ENCODE peak calls at places on chromosomes 13 and 19, in six cellular contexts. One of them, this sample, is unnamed.

GRCh38 chr13:29594310-29594709 is 1.2 kb downstream of the SLC7A1 start:
- DNase-seq in HFFc6: peak
- DNase-seq in GM04503: peak
- DNase-seq in T-helper 17 cell: peak
- DNase-seq in stimulated activated CD4-positive, alpha-beta T cell treated with anti-CD3 and anti-CD28 coated beads, Interleukin-1b, Interleukin-23, amount 100 ng/mL, for 24 hours: peak
- DNase-seq in activated T-cell treated with anti-CD3 and anti-CD28 coated beads, Interleukin-2, amount 50 U/mL, for 72 hours: peak
- DNase-seq in this sample: peak

GRCh38 chr13:41017153-41017552 is 2.0 kb downstream of the ELF1 start:
- DNase-seq in T-helper 17 cell: no peak
- DNase-seq in stimulated activated CD4-positive, alpha-beta T cell treated with anti-CD3 and anti-CD28 coated beads, Interleukin-1b, Interleukin-23, amount 100 ng/mL, for 24 hours: no peak
- DNase-seq in HFFc6: no peak
- DNase-seq in GM04503: no peak
- DNase-seq in activated T-cell treated with anti-CD3 and anti-CD28 coated beads, Interleukin-2, amount 50 U/mL, for 72 hours: peak
- DNase-seq in this sample: no peak

GRCh38 chr13:81762449-81762848 is 1421.5 kb upstream of the SPRY2 start:
- DNase-seq in T-helper 17 cell: no peak
- DNase-seq in HFFc6: no peak
- DNase-seq in GM04503: no peak
- DNase-seq in stimulated activated CD4-positive, alpha-beta T cell treated with anti-CD3 and anti-CD28 coated beads, Interleukin-1b, Interleukin-23, amount 100 ng/mL, for 24 hours: no peak
- DNase-seq in activated T-cell treated with anti-CD3 and anti-CD28 coated beads, Interleukin-2, amount 50 U/mL, for 72 hours: no peak
- DNase-seq in this sample: no peak

GRCh38 chr13:87128006-87128405 is 543.2 kb upstream of the SLITRK5 start:
- DNase-seq in GM04503: peak
- DNase-seq in stimulated activated CD4-positive, alpha-beta T cell treated with anti-CD3 and anti-CD28 coated beads, Interleukin-1b, Interleukin-23, amount 100 ng/mL, for 24 hours: no peak
- DNase-seq in activated T-cell treated with anti-CD3 and anti-CD28 coated beads, Interleukin-2, amount 50 U/mL, for 72 hours: no peak
- DNase-seq in HFFc6: no peak
- DNase-seq in T-helper 17 cell: no peak
- DNase-seq in this sample: peak

GRCh38 chr13:29501674-29502073 is 93.8 kb downstream of the SLC7A1 start:
- DNase-seq in stimulated activated CD4-positive, alpha-beta T cell treated with anti-CD3 and anti-CD28 coated beads, Interleukin-1b, Interleukin-23, amount 100 ng/mL, for 24 hours: no peak
- DNase-seq in HFFc6: no peak
- DNase-seq in T-helper 17 cell: no peak
- DNase-seq in GM04503: no peak
- DNase-seq in activated T-cell treated with anti-CD3 and anti-CD28 coated beads, Interleukin-2, amount 50 U/mL, for 72 hours: no peak
- DNase-seq in this sample: no peak

GRCh38 chr19:56976995-56977906 is 136.7 kb upstream of the PEG3 start:
- DNase-seq in T-helper 17 cell: no peak
- DNase-seq in GM04503: no peak
- DNase-seq in stimulated activated CD4-positive, alpha-beta T cell treated with anti-CD3 and anti-CD28 coated beads, Interleukin-1b, Interleukin-23, amount 100 ng/mL, for 24 hours: no peak
- DNase-seq in HFFc6: no peak
- DNase-seq in activated T-cell treated with anti-CD3 and anti-CD28 coated beads, Interleukin-2, amount 50 U/mL, for 72 hours: no peak
- DNase-seq in this sample: no peak

GRCh38 chr19:17761148-17761547 is 9.9 kb downstream of the FCHO1 start:
- DNase-seq in activated T-cell treated with anti-CD3 and anti-CD28 coated beads, Interleukin-2, amount 50 U/mL, for 72 hours: no peak
- DNase-seq in T-helper 17 cell: no peak
- DNase-seq in HFFc6: no peak
- DNase-seq in GM04503: no peak
- DNase-seq in stimulated activated CD4-positive, alpha-beta T cell treated with anti-CD3 and anti-CD28 coated beads, Interleukin-1b, Interleukin-23, amount 100 ng/mL, for 24 hours: no peak
- DNase-seq in this sample: no peak

GRCh38 chr13:65985632-65986031 is 1244.5 kb downstream of the PCDH9 start:
- DNase-seq in GM04503: no peak
- DNase-seq in activated T-cell treated with anti-CD3 and anti-CD28 coated beads, Interleukin-2, amount 50 U/mL, for 72 hours: no peak
- DNase-seq in T-helper 17 cell: no peak
- DNase-seq in stimulated activated CD4-positive, alpha-beta T cell treated with anti-CD3 and anti-CD28 coated beads, Interleukin-1b, Interleukin-23, amount 100 ng/mL, for 24 hours: no peak
- DNase-seq in HFFc6: no peak
- DNase-seq in this sample: no peak

This sample was measured in NCI-H446.